ENCODE peak calls at places on chromosomes 3 and 15, in six cellular contexts. G is upper lobe of right lung; F is BE2C; W is CD4-positive, alpha-beta memory T cell; N is sigmoid colon; B is A673. P is an unnamed sample.

GRCh38 chr3:160945346-160945745 is 159.8 kb downstream of the B3GALNT1 start:
- DNase-seq in F (no peak), G (no peak), N (no peak), B (no peak), W (no peak), P (no peak)

GRCh38 chr15:83285979-83286553 is 1.6 kb upstream of the BNC1 start:
- DNase-seq in G (no peak), F (no peak), W (no peak), N (no peak), B (no peak), P (peak; percentile 88)

GRCh38 chr3:134677196-134677986 is 26.6 kb upstream of the KY start:
- DNase-seq in N (no peak), G (no peak), B (peak; percentile 37), W (no peak), F (no peak), P (no peak)

GRCh38 chr3:65196663-65197062 is 508.9 kb upstream of the ADAMTS9 start:
- DNase-seq in B (no peak), W (no peak), F (no peak), G (no peak), N (no peak), P (no peak)

GRCh38 chr3:142778541-142778940 is 54.7 kb downstream of the TRPC1 start:
- DNase-seq in B (no peak), F (no peak), G (no peak), W (no peak), N (no peak), P (no peak)

GRCh38 chr3:134516905-134517304 is 31.0 kb downstream of the CEP63 start:
- DNase-seq in F (no peak), W (no peak), B (no peak), N (no peak), G (no peak), P (no peak)

GRCh38 chr3:15758297-15758696 is 39.5 kb downstream of the ANKRD28 start:
- DNase-seq in W (no peak), F (no peak), B (no peak), G (no peak), N (no peak), P (no peak)

GRCh38 chr15:68701886-68702285 is 118.8 kb downstream of the ANP32A start:
- DNase-seq in W (no peak), B (no peak), N (no peak), G (no peak), F (no peak), P (no peak)

GRCh38 chr15:66682865-66683264 is 19.2 kb upstream of the SMAD6 start:
- DNase-seq in G (no peak), B (no peak), F (no peak), N (no peak), W (no peak), P (peak; percentile 58)

GRCh38 chr15:74326759-74327158 is 40.7 kb downstream of the CYP11A1 start:
- DNase-seq in B (no peak), W (no peak), G (no peak), F (no peak), N (no peak), P (no peak)

GRCh38 chr3:129583289-129583688 is 23.2 kb downstream of the PLXND1 start:
- DNase-seq in G (no peak), B (no peak), F (no peak), W (no peak), N (no peak), P (no peak)

GRCh38 chr3:187122261-187122660 is 17.0 kb downstream of the RPL39L start:
- DNase-seq in B (no peak), N (no peak), W (no peak), G (no peak), F (no peak), P (no peak)

GRCh38 chr3:172315401-172316091 is 132.7 kb downstream of the GHSR start:
- DNase-seq in G (no peak), F (no peak), W (no peak), N (peak; percentile 75), B (peak; percentile 52), P (peak; percentile 58)

GRCh38 chr3:125107384-125107783 is 51.6 kb upstream of the HEG1 start:
- DNase-seq in W (no peak), G (no peak), N (no peak), F (no peak), B (no peak), P (no peak)

DNA sequence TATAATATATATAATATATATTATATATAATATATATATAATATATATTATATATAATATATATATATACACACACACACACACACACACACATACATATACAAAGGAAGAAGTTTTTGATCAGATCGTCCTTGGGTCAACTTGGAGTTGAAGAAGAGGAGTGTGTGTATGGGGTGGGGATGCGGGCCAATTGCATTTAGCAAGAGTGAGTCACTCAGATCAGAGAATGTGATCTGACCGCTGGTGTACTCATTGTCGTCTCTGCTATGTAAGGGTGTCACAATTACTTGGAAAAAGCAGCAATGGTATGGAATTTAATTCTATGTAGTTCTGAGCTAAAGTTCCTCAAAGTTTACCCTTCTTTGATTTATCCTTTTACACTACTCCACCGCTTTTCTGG is 4.6 kb upstream of the VGLL3 start:
- DNase-seq in F (no peak), B (no peak), W (no peak), N (peak; percentile 57), G (no peak), P (peak; percentile 74)
- H3K4me1 ChIP-seq in F (no peaks in the 10 kb centered on the region), B (peaks cover 17% of the 10 kb centered on the region), W (no peaks in the 10 kb centered on the region), N (no peaks in the 10 kb centered on the region), G (no peaks in the 10 kb centered on the region), P (peaks cover 19% of the 10 kb centered on the region)

GRCh38 chr3:197833930-197834715 is 43.1 kb downstream of the LRCH3 start:
- DNase-seq in B (no peak), W (no peak), F (no peak), N (no peak), G (no peak), P (no peak)

GRCh38 chr3:197837282-197837681 is 46.2 kb downstream of the LRCH3 start:
- DNase-seq in N (no peak), B (no peak), F (no peak), G (no peak), W (no peak), P (no peak)

GRCh38 chr3:197830967-197831313 is 39.9 kb downstream of the LRCH3 start:
- DNase-seq in F (no peak), B (no peak), N (no peak), G (no peak), W (no peak), P (no peak)

GRCh38 chr3:197835509-197835908 is 44.5 kb downstream of the LRCH3 start:
- DNase-seq in B (no peak), N (no peak), G (no peak), W (no peak), F (no peak), P (no peak)

DNA sequence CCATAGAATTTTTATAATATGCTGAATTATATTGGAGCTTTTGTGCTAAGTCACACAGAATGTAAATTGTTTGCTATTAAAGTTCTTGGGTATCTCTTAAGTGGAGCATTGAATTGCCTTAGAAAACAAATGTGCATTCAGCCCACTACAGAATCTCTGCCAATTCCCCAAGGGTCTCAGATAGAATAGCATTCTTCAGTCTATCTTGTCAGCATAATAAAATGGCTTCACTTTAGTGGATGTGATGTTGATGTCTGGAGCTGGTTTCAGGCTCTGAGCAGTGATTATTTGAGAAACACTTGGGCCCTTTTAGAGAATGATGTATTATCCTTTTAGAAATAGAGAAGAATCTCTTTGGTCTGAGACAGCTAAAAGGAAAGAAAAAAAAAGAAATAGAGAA is 45.2 kb downstream of the LRCH3 start:
- DNase-seq in F (no peak), W (no peak), G (no peak), N (no peak), B (peak; percentile 27), P (no peak)
- H3K36me3 ChIP-seq in F (peaks cover 12% of the 10 kb centered on the region), W (peaks cover 30% of the 10 kb centered on the region), G (peaks cover 93% of the 10 kb centered on the region), N (peaks cover 12% of the 10 kb centered on the region), B (peaks cover 75% of the 10 kb centered on the region), P (peaks cover 30% of the 10 kb centered on the region)

GRCh38 chr3:113439576-113439975 is 1.7 kb downstream of the CFAP44 start:
- DNase-seq in G (no peak), B (no peak), W (no peak), F (peak; percentile 23), N (no peak), P (peak; percentile 23)

GRCh38 chr3:113436794-113437193 is 4.5 kb downstream of the CFAP44 start:
- DNase-seq in G (no peak), B (no peak), F (no peak), N (no peak), W (no peak), P (peak; percentile 78)

GRCh38 chr3:113438224-113438623 is 3.1 kb downstream of the CFAP44 start:
- DNase-seq in F (no peak), B (no peak), N (no peak), G (no peak), W (no peak), P (no peak)

DNA sequence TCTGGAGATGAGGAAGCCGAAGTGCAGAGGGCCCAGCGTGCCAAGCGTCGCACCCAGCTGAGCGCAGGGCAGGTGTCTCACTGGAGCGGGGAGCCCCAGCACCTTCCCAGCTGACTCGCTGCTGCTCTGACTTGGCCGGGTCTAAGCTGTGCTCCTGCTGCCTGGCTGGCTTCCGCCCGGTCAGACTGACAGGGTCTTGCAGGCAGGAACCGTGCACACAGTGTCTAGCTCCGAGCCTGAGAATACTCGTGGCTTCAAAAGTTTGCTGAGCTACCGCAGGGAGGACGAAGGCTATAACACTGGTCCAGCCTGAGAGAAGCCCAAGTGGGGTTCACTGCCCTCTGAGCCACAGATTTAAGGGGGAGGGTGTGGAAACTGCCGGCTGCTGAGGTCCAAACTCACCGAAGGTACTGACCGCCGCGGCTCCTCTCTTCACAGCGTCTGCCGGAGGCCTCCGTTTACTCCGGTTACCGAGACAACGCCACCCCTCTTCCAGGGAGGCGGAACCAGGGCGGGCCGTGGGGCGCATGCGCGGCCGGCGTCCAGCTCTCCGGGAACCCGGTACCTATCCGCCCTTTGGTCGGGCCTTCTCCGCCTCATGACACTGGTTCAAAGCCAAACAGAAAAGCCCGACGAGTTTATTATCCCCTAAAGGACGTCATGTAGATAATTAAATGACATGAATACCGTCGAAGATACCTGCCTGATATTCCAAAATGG is at the start of gene CFAP44:
- DNase-seq in B (no peak), W (peak; percentile 52), F (peak; percentile 77), G (peak; percentile 85), N (peak; percentile 89), P (peak; percentile 41)
- H3K4me1 ChIP-seq in B (no peaks in the 10 kb centered on the region), W (no peaks in the 10 kb centered on the region), F (no peaks in the 10 kb centered on the region), G (no peaks in the 10 kb centered on the region), N (no peaks in the 10 kb centered on the region), P (peaks cover 7% of the 10 kb centered on the region)

GRCh38 chr3:55595420-55595819 is 108.3 kb upstream of the WNT5A start:
- DNase-seq in B (no peak), W (no peak), N (no peak), G (no peak), F (no peak), P (no peak)

GRCh38 chr3:55596212-55596611 is 109.1 kb upstream of the WNT5A start:
- DNase-seq in W (no peak), F (no peak), B (no peak), G (no peak), N (no peak), P (no peak)

GRCh38 chr3:55592572-55592971 is 105.5 kb upstream of the WNT5A start:
- DNase-seq in B (no peak), N (no peak), F (no peak), G (no peak), W (no peak), P (peak; percentile 9)

GRCh38 chr3:55588120-55588765 is 101.1 kb upstream of the WNT5A start:
- DNase-seq in F (no peak), G (no peak), W (no peak), N (no peak), B (no peak), P (no peak)

DNA sequence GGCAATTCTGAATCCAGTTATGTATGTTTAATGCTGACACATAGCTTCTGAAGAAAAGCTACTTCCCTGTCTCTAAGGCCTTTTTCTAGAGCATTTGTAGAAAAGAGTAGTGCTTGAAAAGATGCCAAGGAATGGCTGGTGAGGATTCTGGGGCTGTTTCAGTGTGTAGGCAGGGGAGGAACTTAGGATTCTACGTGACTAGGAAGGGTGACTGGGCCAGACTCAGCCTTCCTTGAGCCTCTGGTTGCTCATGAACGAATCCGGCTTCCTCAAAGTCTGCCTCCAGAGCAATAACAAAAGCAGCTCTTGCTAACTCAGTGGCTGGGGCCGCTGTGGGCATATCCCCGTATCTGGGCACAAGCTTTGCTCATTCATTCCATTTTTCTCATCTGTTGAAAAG is 104.8 kb upstream of the WNT5A start:
- DNase-seq in B (no peak), W (no peak), N (no peak), G (no peak), F (no peak), P (no peak)
- H3K36me3 ChIP-seq in B (no peaks in the 10 kb centered on the region), W (no peaks in the 10 kb centered on the region), N (no peaks in the 10 kb centered on the region), G (no peaks in the 10 kb centered on the region), F (no peaks in the 10 kb centered on the region), P (no peaks in the 10 kb centered on the region)